ENCODE peak calls at places on chromosomes 13 and 19, in seven cellular contexts. One of them, this sample, is unnamed.

GRCh38 chr19:33468361-33469170 is 53.0 kb downstream of the PEPD start:
- DNase-seq in cardiac muscle cell: no peak
- DNase-seq in heart right ventricle: no peak
- DNase-seq in stomach: no peak
- DNase-seq in AG09319: no peak
- DNase-seq in natural killer cell: no peak
- DNase-seq in foreskin fibroblast: peak; percentile 44
- DNase-seq in this sample: no peak

GRCh38 chr19:6108721-6109633 is 1.3 kb downstream of the RFX2 start:
- DNase-seq in cardiac muscle cell: no peak
- DNase-seq in heart right ventricle: peak; percentile 57
- DNase-seq in stomach: peak; percentile 32
- DNase-seq in AG09319: peak; percentile 67
- DNase-seq in natural killer cell: peak; percentile 47
- DNase-seq in foreskin fibroblast: peak; percentile 85
- DNase-seq in this sample: no peak

GRCh38 chr19:925912-926594 is at the start of gene ARID3A:
- DNase-seq in cardiac muscle cell: peak; percentile 85
- DNase-seq in heart right ventricle: peak; percentile 56
- DNase-seq in stomach: peak; percentile 56
- DNase-seq in AG09319: no peak
- DNase-seq in natural killer cell: no peak
- DNase-seq in foreskin fibroblast: no peak
- DNase-seq in this sample: peak; percentile 70

GRCh38 chr19:6026390-6026897 is 48.5 kb upstream of the RANBP3 start:
- DNase-seq in cardiac muscle cell: no peak
- DNase-seq in heart right ventricle: no peak
- DNase-seq in stomach: no peak
- DNase-seq in AG09319: no peak
- DNase-seq in natural killer cell: no peak
- DNase-seq in foreskin fibroblast: no peak
- DNase-seq in this sample: no peak

GRCh38 chr19:55683449-55684261 is 8.6 kb downstream of the EPN1 start:
- DNase-seq in cardiac muscle cell: no peak
- DNase-seq in heart right ventricle: no peak
- DNase-seq in stomach: peak; percentile 86
- DNase-seq in AG09319: no peak
- DNase-seq in natural killer cell: no peak
- DNase-seq in foreskin fibroblast: no peak
- DNase-seq in this sample: no peak

GRCh38 chr19:34600366-34600765 is 76.6 kb downstream of the SCGB2B2 start:
- DNase-seq in cardiac muscle cell: no peak
- DNase-seq in heart right ventricle: no peak
- DNase-seq in stomach: no peak
- DNase-seq in AG09319: no peak
- DNase-seq in natural killer cell: no peak
- DNase-seq in foreskin fibroblast: no peak
- DNase-seq in this sample: no peak

GRCh38 chr13:66021846-66022245 is 1208.3 kb downstream of the PCDH9 start:
- DNase-seq in cardiac muscle cell: no peak
- DNase-seq in heart right ventricle: no peak
- DNase-seq in stomach: no peak
- DNase-seq in AG09319: no peak
- DNase-seq in natural killer cell: no peak
- DNase-seq in foreskin fibroblast: peak; percentile 1
- DNase-seq in this sample: no peak

GRCh38 chr19:10238172-10238783 is 7.1 kb upstream of the S1PR2 start:
- DNase-seq in cardiac muscle cell: no peak
- DNase-seq in heart right ventricle: peak; percentile 71
- DNase-seq in stomach: peak; percentile 31
- DNase-seq in AG09319: no peak
- DNase-seq in natural killer cell: no peak
- DNase-seq in foreskin fibroblast: peak; percentile 95
- DNase-seq in this sample: no peak

GRCh38 chr13:45162194-45162593 is 38.7 kb downstream of the KCTD4 start:
- DNase-seq in cardiac muscle cell: no peak
- DNase-seq in heart right ventricle: no peak
- DNase-seq in stomach: no peak
- DNase-seq in AG09319: no peak
- DNase-seq in natural killer cell: no peak
- DNase-seq in foreskin fibroblast: peak; percentile 41
- DNase-seq in this sample: no peak

GRCh38 chr19:23346696-23347095 is 48.6 kb downstream of the ZNF91 start:
- DNase-seq in cardiac muscle cell: no peak
- DNase-seq in heart right ventricle: no peak
- DNase-seq in stomach: no peak
- DNase-seq in AG09319: no peak
- DNase-seq in natural killer cell: no peak
- DNase-seq in foreskin fibroblast: no peak
- DNase-seq in this sample: no peak

GRCh38 chr13:74529968-74530367 is 395.8 kb upstream of the KLF12 start:
- DNase-seq in cardiac muscle cell: no peak
- DNase-seq in heart right ventricle: no peak
- DNase-seq in stomach: no peak
- DNase-seq in AG09319: no peak
- DNase-seq in natural killer cell: no peak
- DNase-seq in foreskin fibroblast: no peak
- DNase-seq in this sample: no peak

GRCh38 chr19:12578641-12579040 is 27.4 kb upstream of the ZNF564 start:
- DNase-seq in cardiac muscle cell: no peak
- DNase-seq in heart right ventricle: no peak
- DNase-seq in stomach: no peak
- DNase-seq in AG09319: no peak
- DNase-seq in natural killer cell: no peak
- DNase-seq in foreskin fibroblast: no peak
- DNase-seq in this sample: no peak

GRCh38 chr19:12581100-12581499 is 29.5 kb downstream of the ZNF490 start:
- DNase-seq in cardiac muscle cell: no peak
- DNase-seq in heart right ventricle: no peak
- DNase-seq in stomach: no peak
- DNase-seq in AG09319: no peak
- DNase-seq in natural killer cell: no peak
- DNase-seq in foreskin fibroblast: no peak
- DNase-seq in this sample: no peak

DNA sequence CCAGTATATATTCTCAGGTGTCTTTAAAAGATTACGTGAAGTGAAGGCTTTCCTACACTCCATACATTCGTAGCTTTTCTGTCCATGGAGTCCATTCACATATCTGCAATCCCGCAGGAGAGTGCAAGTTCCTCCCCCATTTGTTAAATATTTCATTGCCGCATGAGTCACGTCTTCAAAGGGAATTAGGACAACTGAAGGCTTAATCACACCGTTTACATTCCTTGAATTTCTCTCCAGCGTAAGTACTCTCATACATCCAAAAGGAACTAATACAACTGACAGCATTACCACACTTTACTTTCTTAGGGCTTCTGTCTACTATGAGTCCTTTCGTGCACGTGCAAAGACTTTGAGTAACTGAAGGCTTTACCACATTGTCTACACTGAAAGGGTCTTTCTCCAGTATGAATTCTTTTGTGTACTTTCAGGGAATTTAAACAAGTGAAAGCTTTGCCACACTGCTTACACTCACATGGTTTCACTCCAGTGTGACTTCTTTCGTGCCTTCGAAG is 29.0 kb upstream of the ZNF564 start:
- DNase-seq in cardiac muscle cell: no peak
- DNase-seq in heart right ventricle: no peak
- DNase-seq in stomach: no peak
- DNase-seq in AG09319: no peak
- DNase-seq in natural killer cell: no peak
- DNase-seq in foreskin fibroblast: peak; percentile 59
- DNase-seq in this sample: no peak
- TF ChIP-seq CTCF in cardiac muscle cell: no peak
- TF ChIP-seq CTCF in heart right ventricle: no peak
- TF ChIP-seq CTCF in stomach: no peak
- TF ChIP-seq CTCF in AG09319: no peak
- TF ChIP-seq CTCF in natural killer cell: no peak
- TF ChIP-seq CTCF in foreskin fibroblast: no peak
- TF ChIP-seq CTCF in this sample: no peak

GRCh38 chr19:30694156-30694555 is 322.0 kb downstream of the ZNF536 start:
- DNase-seq in cardiac muscle cell: no peak
- DNase-seq in heart right ventricle: no peak
- DNase-seq in stomach: no peak
- DNase-seq in AG09319: no peak
- DNase-seq in natural killer cell: no peak
- DNase-seq in foreskin fibroblast: no peak
- DNase-seq in this sample: no peak

GRCh38 chr19:30692517-30692870 is 320.3 kb downstream of the ZNF536 start:
- DNase-seq in cardiac muscle cell: no peak
- DNase-seq in heart right ventricle: no peak
- DNase-seq in stomach: no peak
- DNase-seq in AG09319: no peak
- DNase-seq in natural killer cell: no peak
- DNase-seq in foreskin fibroblast: peak; percentile 51
- DNase-seq in this sample: no peak

GRCh38 chr19:30693179-30693578 is 321.0 kb downstream of the ZNF536 start:
- DNase-seq in cardiac muscle cell: no peak
- DNase-seq in heart right ventricle: no peak
- DNase-seq in stomach: no peak
- DNase-seq in AG09319: no peak
- DNase-seq in natural killer cell: no peak
- DNase-seq in foreskin fibroblast: no peak
- DNase-seq in this sample: no peak

GRCh38 chr19:30696514-30696913 is 324.3 kb downstream of the ZNF536 start:
- DNase-seq in cardiac muscle cell: peak; percentile 68
- DNase-seq in heart right ventricle: no peak
- DNase-seq in stomach: no peak
- DNase-seq in AG09319: no peak
- DNase-seq in natural killer cell: no peak
- DNase-seq in foreskin fibroblast: no peak
- DNase-seq in this sample: no peak

GRCh38 chr19:30695171-30695875 is 323.1 kb downstream of the ZNF536 start:
- DNase-seq in cardiac muscle cell: peak; percentile 48
- DNase-seq in heart right ventricle: no peak
- DNase-seq in stomach: no peak
- DNase-seq in AG09319: no peak
- DNase-seq in natural killer cell: no peak
- DNase-seq in foreskin fibroblast: no peak
- DNase-seq in this sample: no peak
- TF ChIP-seq CTCF in cardiac muscle cell: no peak
- TF ChIP-seq CTCF in heart right ventricle: peak; percentile 35
- TF ChIP-seq CTCF in stomach: no peak
- TF ChIP-seq CTCF in AG09319: no peak
- TF ChIP-seq CTCF in natural killer cell: no peak
- TF ChIP-seq CTCF in foreskin fibroblast: no peak
- TF ChIP-seq CTCF in this sample: no peak

GRCh38 chr19:13035820-13036365 is 40.6 kb downstream of the NFIX start:
- DNase-seq in cardiac muscle cell: no peak
- DNase-seq in heart right ventricle: no peak
- DNase-seq in stomach: no peak
- DNase-seq in AG09319: no peak
- DNase-seq in natural killer cell: no peak
- DNase-seq in foreskin fibroblast: no peak
- DNase-seq in this sample: no peak
- TF ChIP-seq CTCF in cardiac muscle cell: no peak
- TF ChIP-seq CTCF in heart right ventricle: no peak
- TF ChIP-seq CTCF in stomach: no peak
- TF ChIP-seq CTCF in AG09319: no peak
- TF ChIP-seq CTCF in natural killer cell: no peak
- TF ChIP-seq CTCF in foreskin fibroblast: no peak
- TF ChIP-seq CTCF in this sample: no peak

GRCh38 chr13:36862002-36862706 is 43.1 kb downstream of the RFXAP start:
- DNase-seq in cardiac muscle cell: no peak
- DNase-seq in heart right ventricle: no peak
- DNase-seq in stomach: no peak
- DNase-seq in AG09319: no peak
- DNase-seq in natural killer cell: no peak
- DNase-seq in foreskin fibroblast: no peak
- DNase-seq in this sample: no peak
- TF ChIP-seq CTCF in cardiac muscle cell: no peak
- TF ChIP-seq CTCF in heart right ventricle: no peak
- TF ChIP-seq CTCF in stomach: no peak
- TF ChIP-seq CTCF in AG09319: no peak
- TF ChIP-seq CTCF in natural killer cell: no peak
- TF ChIP-seq CTCF in foreskin fibroblast: no peak
- TF ChIP-seq CTCF in this sample: no peak

GRCh38 chr13:30715357-30715756 is 20.0 kb upstream of the ALOX5AP start:
- DNase-seq in cardiac muscle cell: no peak
- DNase-seq in heart right ventricle: no peak
- DNase-seq in stomach: no peak
- DNase-seq in AG09319: no peak
- DNase-seq in natural killer cell: no peak
- DNase-seq in foreskin fibroblast: no peak
- DNase-seq in this sample: no peak

GRCh38 chr13:30711375-30711774 is 24.0 kb upstream of the ALOX5AP start:
- DNase-seq in cardiac muscle cell: no peak
- DNase-seq in heart right ventricle: no peak
- DNase-seq in stomach: no peak
- DNase-seq in AG09319: no peak
- DNase-seq in natural killer cell: no peak
- DNase-seq in foreskin fibroblast: peak; percentile 56
- DNase-seq in this sample: no peak

GRCh38 chr13:30714629-30715028 is 20.7 kb upstream of the ALOX5AP start:
- DNase-seq in cardiac muscle cell: no peak
- DNase-seq in heart right ventricle: no peak
- DNase-seq in stomach: no peak
- DNase-seq in AG09319: no peak
- DNase-seq in natural killer cell: no peak
- DNase-seq in foreskin fibroblast: no peak
- DNase-seq in this sample: peak; percentile 79

GRCh38 chr13:30711837-30712236 is 23.5 kb upstream of the ALOX5AP start:
- DNase-seq in cardiac muscle cell: no peak
- DNase-seq in heart right ventricle: no peak
- DNase-seq in stomach: no peak
- DNase-seq in AG09319: no peak
- DNase-seq in natural killer cell: no peak
- DNase-seq in foreskin fibroblast: no peak
- DNase-seq in this sample: no peak

GRCh38 chr13:30713133-30713532 is 22.2 kb upstream of the ALOX5AP start:
- DNase-seq in cardiac muscle cell: no peak
- DNase-seq in heart right ventricle: no peak
- DNase-seq in stomach: no peak
- DNase-seq in AG09319: no peak
- DNase-seq in natural killer cell: no peak
- DNase-seq in foreskin fibroblast: peak; percentile 47
- DNase-seq in this sample: peak; percentile 96
- TF ChIP-seq CTCF in cardiac muscle cell: no peak
- TF ChIP-seq CTCF in heart right ventricle: no peak
- TF ChIP-seq CTCF in stomach: no peak
- TF ChIP-seq CTCF in AG09319: no peak
- TF ChIP-seq CTCF in natural killer cell: no peak
- TF ChIP-seq CTCF in foreskin fibroblast: no peak
- TF ChIP-seq CTCF in this sample: no peak

This sample was measured in CD14-positive monocyte.